ENCODE peak calls at places on chromosomes 16 and 17, in five cellular contexts. G, C, J, T and M are unnamed samples.

GRCh38 chr16:52035406-52035805 is 511.5 kb downstream of the TOX3 start:
- DNase-seq in C (no peak), J (no peak), G (no peak), T (no peak), M (no peak)

GRCh38 chr16:85261657-85262557 is 149.6 kb upstream of the CIBAR2 start:
- DNase-seq in J (no peak), T (no peak), G (no peak), C (no peak), M (no peak)

GRCh38 chr17:31856750-31857149 is 2.3 kb downstream of the COPRS start:
- DNase-seq in J (no peak), T (no peak), G (no peak), C (peak), M (no peak)

GRCh38 chr17:67582632-67583230 is 135.0 kb upstream of the NOL11 start:
- DNase-seq in G (no peak), C (no peak), T (no peak), J (no peak), M (no peak)

GRCh38 chr17:10123093-10123492 is 75.3 kb downstream of the GAS7 start:
- DNase-seq in T (no peak), C (no peak), G (no peak), J (no peak), M (no peak)

GRCh38 chr16:28082624-28083023 is 19.1 kb upstream of the GSG1L start:
- DNase-seq in T (no peak), J (no peak), C (no peak), G (no peak), M (no peak)

GRCh38 chr16:83743720-83744119 is 64.1 kb upstream of the HSBP1 start:
- DNase-seq in C (no peak), T (no peak), G (no peak), J (no peak), M (no peak)

GRCh38 chr17:32335647-32336046 is 6.3 kb downstream of the C17orf75 start:
- DNase-seq in G (no peak), C (peak), J (no peak), T (no peak), M (no peak)

GRCh38 chr17:82384730-82385429 is 13.3 kb downstream of the UTS2R start:
- DNase-seq in J (no peak), C (peak), G (no peak), T (no peak), M (no peak)

GRCh38 chr16:30113031-30113710 is at the start of gene GDPD3:
- DNase-seq in T (no peak), C (no peak), J (no peak), G (no peak), M (no peak)

GRCh38 chr17:4557626-4558310 is 2.6 kb upstream of the MYBBP1A start:
- DNase-seq in C (no peak), J (no peak), T (no peak), G (no peak), M (peak)

GRCh38 chr16:49800876-49801275 is 55.0 kb downstream of the ZNF423 start:
- DNase-seq in C (no peak), J (no peak), G (peak), T (peak), M (no peak)

GRCh38 chr16:3012246-3012645 is 477 bp upstream of the CLDN9 start:
- DNase-seq in T (no peak), G (no peak), J (no peak), C (no peak), M (no peak)

GRCh38 chr17:31096106-31096436 is 1.3 kb downstream of the NF1 start:
- DNase-seq in G (no peak), C (no peak), J (no peak), T (peak), M (no peak)

GRCh38 chr16:26905336-26905735 is 161.4 kb upstream of the C16orf82 start:
- DNase-seq in C (peak), T (no peak), J (no peak), G (no peak), M (no peak)

GRCh38 chr16:48041861-48042435 is 113.8 kb downstream of the ABCC12 start:
- DNase-seq in G (no peak), C (no peak), T (peak), J (no peak), M (peak)

GRCh38 chr17:48261297-48261880 is 153.8 kb downstream of the SNX11 start:
- DNase-seq in C (peak), G (no peak), T (peak), J (no peak), M (peak)
- TF ChIP-seq CTCF in C (peak), G (peak), T (peak), J (no peak), M (peak)

GRCh38 chr17:47843391-47843730 is 2.3 kb upstream of the SCRN2 start:
- DNase-seq in G (no peak), J (no peak), C (no peak), T (no peak), M (no peak)
- TF ChIP-seq CTCF in G (no peak), J (no peak), C (no peak), T (no peak), M (no peak)

GRCh38 chr17:45893725-45894021 is 681 bp upstream of the MAPT start:
- DNase-seq in C (no peak), T (no peak), G (no peak), J (no peak), M (no peak)

GRCh38 chr17:45888392-45888791 is 6.0 kb upstream of the MAPT start:
- DNase-seq in G (no peak), J (no peak), C (no peak), T (no peak), M (peak)

GRCh38 chr17:45886852-45887251 is 7.5 kb upstream of the MAPT start:
- DNase-seq in J (no peak), T (no peak), G (no peak), C (no peak), M (no peak)

GRCh38 chr17:45894022-45894784 is at the start of gene MAPT:
- DNase-seq in C (peak), G (peak), J (peak), T (peak), M (peak)

DNA sequence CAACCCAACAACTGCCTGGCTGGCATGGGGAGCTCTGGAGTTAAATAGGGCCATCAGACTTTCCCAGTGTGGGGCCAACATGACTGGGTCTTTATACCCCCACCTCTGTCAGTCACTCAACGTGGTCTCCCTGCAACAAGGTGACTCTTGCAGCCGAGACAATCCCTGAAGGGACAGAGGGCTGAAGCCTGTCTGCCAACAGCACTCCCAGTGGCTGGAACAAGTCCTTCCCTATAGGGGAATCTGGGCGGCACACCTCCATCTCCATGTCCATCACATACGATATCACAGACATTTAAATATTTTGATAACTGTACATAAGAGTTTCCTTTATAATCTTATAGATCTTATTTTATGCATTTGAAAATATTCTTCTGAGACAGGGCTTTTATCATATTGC is 4.8 kb upstream of the MAPT start:
- DNase-seq in J (no peak), T (no peak), G (no peak), C (no peak), M (no peak)
- TF ChIP-seq CTCF in J (no peak), T (no peak), G (no peak), C (no peak), M (no peak)

DNA sequence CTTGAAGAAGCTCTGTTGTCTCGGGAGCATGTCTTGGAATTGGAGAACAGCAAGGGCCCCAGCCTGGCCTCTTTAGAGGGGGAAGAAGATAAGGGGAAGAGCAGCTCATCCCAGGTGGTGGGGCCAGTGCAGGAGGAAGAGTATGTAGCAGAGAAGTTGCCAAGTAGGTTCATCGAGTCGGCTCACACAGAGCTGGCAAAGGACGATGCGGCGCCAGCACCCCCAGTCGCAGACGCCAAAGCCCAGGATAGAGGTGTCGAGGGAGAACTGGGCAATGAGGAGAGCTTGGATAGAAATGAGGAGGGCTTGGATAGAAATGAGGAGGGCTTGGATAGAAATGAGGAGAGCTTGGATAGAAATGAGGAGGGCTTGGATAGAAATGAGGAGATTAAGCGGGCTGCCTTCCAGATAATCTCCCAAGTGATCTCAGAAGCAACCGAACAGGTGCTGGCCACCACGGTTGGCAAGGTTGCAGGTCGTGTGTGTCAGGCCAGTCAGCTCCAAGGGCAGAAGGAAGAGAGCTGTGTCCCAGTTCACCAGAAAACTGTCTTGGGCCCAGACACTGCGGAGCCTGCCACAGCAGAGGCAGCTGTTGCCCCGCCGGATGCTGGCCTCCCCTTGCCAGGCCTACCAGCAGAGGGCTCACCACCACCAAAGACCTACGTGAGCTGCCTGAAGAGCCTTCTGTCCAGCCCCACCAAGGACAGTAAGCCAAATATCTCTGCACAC is 21.2 kb downstream of the AKAP1 start:
- DNase-seq in C (no peak), G (no peak), J (no peak), T (no peak), M (no peak)
- TF ChIP-seq CTCF in C (no peak), G (no peak), J (no peak), T (peak), M (no peak)